ENCODE peak calls at places on chromosomes 1 and 21, in six cellular contexts. X is GM23338, F is OCI-LY7, Y is endothelial cell of umbilical vein, R is neural progenitor cell, B is fibroblast of lung. D is an unnamed sample.
A peak's percentile ranks its signal among the peaks of the same experiment; 100 is the strongest.

GRCh38 chr1:232767381-232768074 is 37.7 kb upstream of the MAP10 start:
- DNase-seq in X (no peak), F (no peak), Y (no peak), R (no peak), B (peak; percentile 90), D (peak; percentile 94)

GRCh38 chr1:97350662-97351061 is 570.2 kb downstream of the DPYD start:
- DNase-seq in X (no peak), F (no peak), Y (no peak), R (no peak), B (peak; percentile 64), D (peak; percentile 7)

GRCh38 chr1:94322696-94323095 is 85.3 kb upstream of the ARHGAP29 start:
- DNase-seq in X (peak; percentile 24), F (no peak), Y (no peak), R (no peak), B (peak; percentile 22), D (peak; percentile 94)

GRCh38 chr1:234977891-234978396 is 150.7 kb downstream of the TOMM20 start:
- DNase-seq in X (no peak), F (no peak), Y (peak; percentile 35), R (no peak), B (no peak), D (no peak)

GRCh38 chr1:241808265-241808664 is 39.7 kb upstream of the EXO1 start:
- DNase-seq in X (no peak), F (no peak), Y (no peak), R (no peak), B (no peak), D (no peak)

GRCh38 chr1:209585672-209586071 is 2.2 kb downstream of the CAMK1G start:
- DNase-seq in X (peak; percentile 63), F (no peak), Y (no peak), R (peak; percentile 65), B (peak; percentile 43), D (peak; percentile 68)

GRCh38 chr1:40844079-40844478 is 18.1 kb downstream of the CITED4 start:
- DNase-seq in X (no peak), F (peak; percentile 50), Y (no peak), R (no peak), B (no peak), D (no peak)

GRCh38 chr1:67377253-67377652 is 52.9 kb downstream of the SERBP1 start:
- DNase-seq in X (no peak), F (no peak), Y (no peak), R (no peak), B (peak; percentile 57), D (no peak)

GRCh38 chr21:43277481-43278351 is 108.9 kb downstream of the CRYAA start:
- DNase-seq in X (no peak), F (no peak), Y (no peak), R (peak; percentile 28), B (no peak), D (no peak)

GRCh38 chr1:204127597-204128242 is 24.1 kb downstream of the ETNK2 start:
- DNase-seq in X (peak; percentile 82), F (peak; percentile 63), Y (peak; percentile 79), R (peak; percentile 88), B (peak; percentile 65), D (peak; percentile 97)

GRCh38 chr1:77027916-77028315 is 160.6 kb downstream of the ST6GALNAC5 start:
- DNase-seq in X (no peak), F (no peak), Y (no peak), R (peak; percentile 21), B (no peak), D (no peak)

GRCh38 chr1:32150847-32151246 is 28.6 kb upstream of the TXLNA start:
- DNase-seq in X (no peak), F (no peak), Y (no peak), R (no peak), B (peak; percentile 28), D (no peak)

GRCh38 chr1:36096500-36097412 is 8.1 kb downstream of the ADPRS start:
- DNase-seq in X (peak; percentile 84), F (peak; percentile 28), Y (no peak), R (peak; percentile 66), B (no peak), D (peak; percentile 29)

GRCh38 chr1:6066680-6067079 is 21.0 kb downstream of the KCNAB2 start:
- DNase-seq in X (no peak), F (no peak), Y (no peak), R (no peak), B (no peak), D (no peak)

GRCh38 chr21:45405819-45406762 is 1.1 kb downstream of the COL18A1 start:
- DNase-seq in X (peak; percentile 85), F (no peak), Y (peak; percentile 85), R (peak; percentile 95), B (peak; percentile 68), D (peak; percentile 63)

GRCh38 chr1:75342799-75343198 is 208.6 kb downstream of the LHX8 start:
- DNase-seq in X (peak; percentile 24), F (no peak), Y (no peak), R (peak; percentile 15), B (no peak), D (no peak)

GRCh38 chr1:22416555-22417454 is 34.8 kb upstream of the ZBTB40 start:
- DNase-seq in X (peak; percentile 91), F (peak; percentile 72), Y (peak; percentile 79), R (peak; percentile 90), B (peak; percentile 53), D (peak; percentile 82)

GRCh38 chr1:202143768-202144509 is 598 bp downstream of the ARL8A start:
- DNase-seq in X (peak; percentile 73), F (peak; percentile 72), Y (peak; percentile 30), R (peak; percentile 62), B (peak; percentile 19), D (no peak)

GRCh38 chr1:201096977-201097856 is 15.0 kb downstream of the CACNA1S start:
- DNase-seq in X (no peak), F (no peak), Y (no peak), R (no peak), B (no peak), D (no peak)

GRCh38 chr1:110548381-110548780 is 29.4 kb upstream of the KCNA10 start:
- DNase-seq in X (peak; percentile 75), F (peak; percentile 26), Y (no peak), R (peak; percentile 70), B (no peak), D (peak; percentile 62)
- TF ChIP-seq CTCF in X (peak; percentile 57), F (peak; percentile 64), Y (no peak), R (peak; percentile 51), B (no peak), D (peak; percentile 63)

GRCh38 chr1:24233684-24234600 is 46.9 kb upstream of the IFNLR1 start:
- DNase-seq in X (peak; percentile 26), F (no peak), Y (no peak), R (no peak), B (peak; percentile 62), D (no peak)
- H2AFZ ChIP-seq in X (peak overlapping the region; percentile 57), F (no peak overlapping the region), Y (no peak overlapping the region), R (peak overlapping the region; percentile 44), B (no peak overlapping the region), D (no peak overlapping the region)

DNA sequence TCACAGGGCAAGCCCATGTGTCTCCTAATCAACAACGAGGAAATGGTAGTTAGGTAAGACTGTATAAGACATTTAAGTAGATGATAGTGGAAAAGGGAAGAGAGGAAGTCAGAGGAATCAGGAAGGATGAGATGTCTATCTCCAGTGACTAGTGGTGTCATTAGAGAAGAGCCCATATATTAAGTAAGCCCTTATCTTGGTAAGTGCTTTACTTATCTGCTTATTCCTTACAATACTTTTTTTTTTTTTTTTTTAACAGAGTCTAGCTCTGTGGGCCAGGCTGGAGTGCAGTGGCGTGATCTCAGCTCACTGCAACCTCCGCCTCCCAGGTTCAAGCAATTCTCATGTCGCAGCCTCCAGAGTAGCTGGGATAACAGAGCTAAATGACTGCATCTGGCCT is 29.5 kb downstream of the RNF11 start:
- DNase-seq in X (no peak), F (no peak), Y (no peak), R (no peak), B (no peak), D (no peak)
- H3K79me2 ChIP-seq in X (peaks cover 67% of the 10 kb centered on the region), F (no peaks in the 10 kb centered on the region), Y (peaks cover 61% of the 10 kb centered on the region), R (peaks cover 72% of the 10 kb centered on the region), B (peaks cover 34% of the 10 kb centered on the region), D (peaks cover 82% of the 10 kb centered on the region)

DNA sequence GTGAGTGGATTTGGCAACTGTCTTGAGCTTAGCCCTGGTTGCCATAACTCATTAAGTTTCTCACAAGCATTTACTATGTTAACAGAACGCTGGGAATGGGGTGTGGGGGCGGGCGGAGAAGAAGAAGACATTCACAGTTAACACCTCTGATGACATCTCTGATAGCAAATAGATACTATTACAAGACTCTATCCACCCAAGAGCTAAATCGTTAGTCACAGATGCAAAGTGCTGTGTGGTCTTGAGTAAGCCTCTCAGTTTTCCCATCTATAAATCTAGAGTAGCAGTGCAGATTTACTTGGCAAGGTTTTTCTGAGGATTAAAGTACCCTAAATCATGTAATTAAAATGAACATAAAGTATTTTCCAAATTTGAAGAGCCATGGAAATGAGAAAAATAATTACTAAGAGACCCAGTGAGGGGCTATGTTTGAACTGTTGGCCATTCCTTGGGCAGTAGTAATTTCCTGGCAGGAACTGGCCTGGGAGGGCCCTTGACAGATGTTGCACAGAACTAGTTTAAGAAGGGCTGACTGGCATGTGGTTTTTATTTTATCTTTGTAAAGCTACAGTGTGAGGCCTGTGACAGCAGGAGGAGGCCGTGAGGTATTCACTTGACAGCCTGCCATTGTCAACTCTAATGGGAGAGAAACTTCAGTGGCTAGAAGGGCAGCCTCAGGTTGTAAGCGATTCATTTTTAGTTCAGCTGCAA is 58.7 kb upstream of the APOBEC4 start:
- DNase-seq in X (no peak), F (no peak), Y (peak; percentile 60), R (peak; percentile 19), B (peak; percentile 77), D (no peak)
- TF ChIP-seq CTCF in X (no peak), F (no peak), Y (no peak), R (no peak), B (no peak), D (no peak)

DNA sequence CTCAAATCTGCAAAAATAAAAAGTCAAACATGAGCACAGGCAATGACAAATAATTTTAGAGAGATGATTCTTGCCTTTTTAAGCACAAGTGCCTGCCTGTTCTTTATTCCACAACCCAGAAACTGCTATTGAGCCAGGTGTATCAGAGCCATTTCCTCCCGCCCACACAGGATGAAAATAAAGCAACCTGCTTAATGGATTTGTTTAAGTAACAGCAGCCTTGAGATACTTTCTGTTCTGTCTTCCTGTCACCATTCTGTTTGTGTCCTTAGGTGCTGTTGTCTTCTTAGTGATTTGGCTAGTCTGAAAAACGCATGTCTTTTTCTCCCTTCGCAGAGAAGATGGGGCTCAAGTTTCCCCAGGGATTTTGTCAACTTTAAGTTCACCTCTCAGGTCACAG is 11.4 kb downstream of the RPE65 start:
- DNase-seq in X (peak; percentile 52), F (no peak), Y (no peak), R (no peak), B (no peak), D (no peak)
- H2AFZ ChIP-seq in X (peak overlapping the region; percentile 72), F (no peak overlapping the region), Y (no peak overlapping the region), R (no peak overlapping the region), B (no peak overlapping the region), D (no peak overlapping the region)

GRCh38 chr1:41998250-41998649 is 79.5 kb upstream of the HIVEP3 start:
- DNase-seq in X (no peak), F (no peak), Y (no peak), R (no peak), B (no peak), D (no peak)
- H3K79me2 ChIP-seq in X (no peaks in the 10 kb centered on the region), F (no peaks in the 10 kb centered on the region), Y (no peaks in the 10 kb centered on the region), R (no peaks in the 10 kb centered on the region), B (no peaks in the 10 kb centered on the region), D (no peaks in the 10 kb centered on the region)

GRCh38 chr1:189678779-189679178 is 798.9 kb downstream of the BRINP3 start:
- DNase-seq in X (peak; percentile 50), F (no peak), Y (no peak), R (no peak), B (no peak), D (peak; percentile 30)
- TF ChIP-seq CTCF in X (peak; percentile 54), F (peak; percentile 53), Y (no peak), R (peak; percentile 53), B (no peak), D (peak; percentile 66)